ENCODE peak calls at places on chromosomes 1 and 21, in six cellular contexts. One of them, this sample, is unnamed.

GRCh38 chr1:58123051-58123450 is 423.5 kb downstream of the OMA1 start:
- DNase-seq in type B pancreatic cell: no peak
- DNase-seq in heart left ventricle: no peak
- DNase-seq in PC-9: no peak
- DNase-seq in nephron progenitor cell: no peak
- DNase-seq in AG04449: no peak
- DNase-seq in this sample: no peak

GRCh38 chr1:234776875-234777849 is 167.2 kb upstream of the IRF2BP2 start:
- DNase-seq in AG04449: no peak
- DNase-seq in heart left ventricle: no peak
- DNase-seq in type B pancreatic cell: peak
- DNase-seq in PC-9: no peak
- DNase-seq in nephron progenitor cell: no peak
- DNase-seq in this sample: no peak

GRCh38 chr1:9257851-9258250 is 23.3 kb downstream of the H6PD start:
- DNase-seq in type B pancreatic cell: no peak
- DNase-seq in PC-9: no peak
- DNase-seq in AG04449: no peak
- DNase-seq in heart left ventricle: no peak
- DNase-seq in nephron progenitor cell: no peak
- DNase-seq in this sample: no peak

GRCh38 chr1:24724345-24725208 is 20.7 kb upstream of the CLIC4 start:
- DNase-seq in heart left ventricle: no peak
- DNase-seq in nephron progenitor cell: peak
- DNase-seq in type B pancreatic cell: no peak
- DNase-seq in AG04449: no peak
- DNase-seq in PC-9: peak
- DNase-seq in this sample: no peak

GRCh38 chr1:243582321-243582720 is 267.7 kb downstream of the AKT3 start:
- DNase-seq in type B pancreatic cell: no peak
- DNase-seq in heart left ventricle: no peak
- DNase-seq in AG04449: peak
- DNase-seq in PC-9: no peak
- DNase-seq in nephron progenitor cell: no peak
- DNase-seq in this sample: no peak

GRCh38 chr1:234277161-234277868 is 95.9 kb upstream of the COA6 start:
- DNase-seq in heart left ventricle: no peak
- DNase-seq in nephron progenitor cell: no peak
- DNase-seq in type B pancreatic cell: no peak
- DNase-seq in PC-9: no peak
- DNase-seq in AG04449: no peak
- DNase-seq in this sample: no peak

GRCh38 chr1:198278922-198279321 is 122.1 kb downstream of the NEK7 start:
- DNase-seq in PC-9: no peak
- DNase-seq in heart left ventricle: no peak
- DNase-seq in type B pancreatic cell: no peak
- DNase-seq in nephron progenitor cell: no peak
- DNase-seq in AG04449: no peak
- DNase-seq in this sample: no peak

GRCh38 chr1:41954533-41954944 is 35.8 kb upstream of the HIVEP3 start:
- DNase-seq in type B pancreatic cell: no peak
- DNase-seq in nephron progenitor cell: no peak
- DNase-seq in heart left ventricle: no peak
- DNase-seq in PC-9: peak
- DNase-seq in AG04449: no peak
- DNase-seq in this sample: peak

GRCh38 chr1:42157667-42158066 is 4.5 kb downstream of the GUCA2B start:
- DNase-seq in type B pancreatic cell: no peak
- DNase-seq in AG04449: no peak
- DNase-seq in PC-9: no peak
- DNase-seq in nephron progenitor cell: no peak
- DNase-seq in heart left ventricle: no peak
- DNase-seq in this sample: no peak

GRCh38 chr1:5649795-5650194 is 342.4 kb downstream of the NPHP4 start:
- DNase-seq in type B pancreatic cell: no peak
- DNase-seq in PC-9: no peak
- DNase-seq in AG04449: no peak
- DNase-seq in nephron progenitor cell: no peak
- DNase-seq in heart left ventricle: no peak
- DNase-seq in this sample: no peak

GRCh38 chr1:106910798-106911197 is 145.7 kb upstream of the PRMT6 start:
- DNase-seq in type B pancreatic cell: no peak
- DNase-seq in heart left ventricle: no peak
- DNase-seq in PC-9: peak
- DNase-seq in nephron progenitor cell: no peak
- DNase-seq in AG04449: no peak
- DNase-seq in this sample: no peak

GRCh38 chr1:15411593-15412487 is 2.2 kb downstream of the EFHD2 start:
- DNase-seq in nephron progenitor cell: peak
- DNase-seq in heart left ventricle: peak
- DNase-seq in type B pancreatic cell: no peak
- DNase-seq in AG04449: no peak
- DNase-seq in PC-9: peak
- DNase-seq in this sample: no peak

GRCh38 chr1:10705953-10706352 is 90.5 kb downstream of the CASZ1 start:
- DNase-seq in AG04449: no peak
- DNase-seq in nephron progenitor cell: peak
- DNase-seq in type B pancreatic cell: no peak
- DNase-seq in PC-9: no peak
- DNase-seq in heart left ventricle: no peak
- DNase-seq in this sample: no peak

GRCh38 chr1:179831852-179832699 is 45.5 kb downstream of the TOR1AIP2 start:
- DNase-seq in type B pancreatic cell: peak
- DNase-seq in PC-9: no peak
- DNase-seq in heart left ventricle: no peak
- DNase-seq in nephron progenitor cell: no peak
- DNase-seq in AG04449: no peak
- DNase-seq in this sample: no peak

GRCh38 chr1:22055463-22055862 is 3.0 kb downstream of the CDC42 start:
- DNase-seq in AG04449: no peak
- DNase-seq in type B pancreatic cell: peak
- DNase-seq in heart left ventricle: no peak
- DNase-seq in PC-9: no peak
- DNase-seq in nephron progenitor cell: no peak
- DNase-seq in this sample: no peak

GRCh38 chr1:185393205-185393604 is 76.2 kb upstream of the IVNS1ABP start:
- DNase-seq in nephron progenitor cell: no peak
- DNase-seq in PC-9: no peak
- DNase-seq in AG04449: no peak
- DNase-seq in type B pancreatic cell: no peak
- DNase-seq in heart left ventricle: no peak
- DNase-seq in this sample: no peak

GRCh38 chr1:239263821-239264220 is 122.5 kb upstream of the CHRM3 start:
- DNase-seq in AG04449: no peak
- DNase-seq in PC-9: no peak
- DNase-seq in type B pancreatic cell: no peak
- DNase-seq in heart left ventricle: no peak
- DNase-seq in nephron progenitor cell: no peak
- DNase-seq in this sample: no peak

DNA sequence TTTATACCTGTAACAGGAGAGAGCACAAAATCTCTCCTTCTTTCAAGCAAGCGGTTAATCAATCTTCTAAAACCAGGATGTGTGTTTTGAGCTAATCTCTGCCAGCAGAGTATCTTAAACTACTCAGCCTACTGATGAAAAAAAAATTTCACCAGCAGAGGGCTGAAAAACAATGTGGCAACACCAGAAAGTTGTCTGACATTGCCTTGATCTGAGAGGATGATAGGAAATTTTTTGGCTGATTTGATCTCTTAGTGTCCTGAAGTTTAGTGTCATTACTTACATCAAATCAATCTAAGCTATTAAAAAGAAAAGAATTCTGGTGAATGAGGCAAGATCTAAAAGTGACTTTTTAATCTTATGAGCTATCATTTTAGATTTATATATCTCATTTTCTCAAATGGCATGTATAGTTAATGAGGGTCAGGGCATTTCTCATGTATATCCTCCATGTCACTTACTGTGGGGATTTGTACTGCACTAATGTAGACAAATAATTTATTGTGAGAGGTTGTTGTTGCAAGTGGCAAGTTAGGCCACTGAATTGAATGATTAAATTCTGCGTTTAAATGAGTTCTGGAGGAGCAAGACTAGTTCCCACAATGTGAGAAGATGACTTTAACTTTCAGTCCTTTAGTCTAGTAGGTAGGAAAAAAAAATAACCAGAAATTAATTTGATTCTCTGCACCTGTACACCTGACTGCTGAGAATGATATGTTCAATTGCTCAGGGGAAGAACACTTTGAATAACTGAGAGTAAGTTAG is 10.8 kb downstream of the ADAMTS1 start:
- DNase-seq in PC-9: no peak
- DNase-seq in type B pancreatic cell: no peak
- DNase-seq in heart left ventricle: no peak
- DNase-seq in nephron progenitor cell: no peak
- DNase-seq in AG04449: no peak
- DNase-seq in this sample: no peak
- TF ChIP-seq CTCF in PC-9: no peak
- TF ChIP-seq CTCF in type B pancreatic cell: peak
- TF ChIP-seq CTCF in heart left ventricle: no peak
- TF ChIP-seq CTCF in nephron progenitor cell: no peak
- TF ChIP-seq CTCF in AG04449: peak
- TF ChIP-seq CTCF in this sample: no peak

GRCh38 chr1:14110040-14110439 is 410.1 kb downstream of the PRDM2 start:
- DNase-seq in AG04449: no peak
- DNase-seq in PC-9: no peak
- DNase-seq in heart left ventricle: no peak
- DNase-seq in nephron progenitor cell: no peak
- DNase-seq in type B pancreatic cell: no peak
- DNase-seq in this sample: no peak

GRCh38 chr1:14109276-14109635 is 409.3 kb downstream of the PRDM2 start:
- DNase-seq in heart left ventricle: no peak
- DNase-seq in PC-9: no peak
- DNase-seq in type B pancreatic cell: no peak
- DNase-seq in nephron progenitor cell: no peak
- DNase-seq in AG04449: no peak
- DNase-seq in this sample: no peak

GRCh38 chr1:14113271-14113670 is 413.3 kb downstream of the PRDM2 start:
- DNase-seq in type B pancreatic cell: no peak
- DNase-seq in nephron progenitor cell: no peak
- DNase-seq in PC-9: no peak
- DNase-seq in AG04449: no peak
- DNase-seq in heart left ventricle: no peak
- DNase-seq in this sample: no peak

GRCh38 chr1:14112613-14113012 is 412.6 kb downstream of the PRDM2 start:
- DNase-seq in PC-9: no peak
- DNase-seq in heart left ventricle: no peak
- DNase-seq in AG04449: no peak
- DNase-seq in nephron progenitor cell: no peak
- DNase-seq in type B pancreatic cell: no peak
- DNase-seq in this sample: no peak

DNA sequence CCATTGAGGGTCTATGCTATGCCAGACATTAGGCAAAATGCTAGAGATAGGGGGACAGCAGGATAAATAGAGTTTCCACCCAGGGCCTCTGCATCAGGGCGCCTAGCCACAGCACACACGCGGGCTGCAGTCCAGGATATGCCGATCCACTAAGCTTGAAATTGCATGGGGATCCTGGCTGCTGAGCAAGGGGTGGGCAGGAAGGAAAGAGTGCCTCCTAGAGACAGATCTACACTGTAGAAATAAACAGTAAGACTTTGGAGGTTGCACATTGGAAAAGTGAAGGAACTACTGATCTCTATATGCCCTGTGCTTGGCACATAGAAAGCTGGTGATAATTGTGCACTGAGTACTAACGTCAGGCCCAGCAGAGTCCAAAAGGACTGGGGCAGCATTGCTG is 411.1 kb downstream of the PRDM2 start:
- DNase-seq in heart left ventricle: no peak
- DNase-seq in PC-9: no peak
- DNase-seq in AG04449: no peak
- DNase-seq in nephron progenitor cell: no peak
- DNase-seq in type B pancreatic cell: no peak
- DNase-seq in this sample: no peak
- TF ChIP-seq CTCF in heart left ventricle: no peak
- TF ChIP-seq CTCF in PC-9: no peak
- TF ChIP-seq CTCF in AG04449: no peak
- TF ChIP-seq CTCF in nephron progenitor cell: no peak
- TF ChIP-seq CTCF in type B pancreatic cell: no peak
- TF ChIP-seq CTCF in this sample: no peak

DNA sequence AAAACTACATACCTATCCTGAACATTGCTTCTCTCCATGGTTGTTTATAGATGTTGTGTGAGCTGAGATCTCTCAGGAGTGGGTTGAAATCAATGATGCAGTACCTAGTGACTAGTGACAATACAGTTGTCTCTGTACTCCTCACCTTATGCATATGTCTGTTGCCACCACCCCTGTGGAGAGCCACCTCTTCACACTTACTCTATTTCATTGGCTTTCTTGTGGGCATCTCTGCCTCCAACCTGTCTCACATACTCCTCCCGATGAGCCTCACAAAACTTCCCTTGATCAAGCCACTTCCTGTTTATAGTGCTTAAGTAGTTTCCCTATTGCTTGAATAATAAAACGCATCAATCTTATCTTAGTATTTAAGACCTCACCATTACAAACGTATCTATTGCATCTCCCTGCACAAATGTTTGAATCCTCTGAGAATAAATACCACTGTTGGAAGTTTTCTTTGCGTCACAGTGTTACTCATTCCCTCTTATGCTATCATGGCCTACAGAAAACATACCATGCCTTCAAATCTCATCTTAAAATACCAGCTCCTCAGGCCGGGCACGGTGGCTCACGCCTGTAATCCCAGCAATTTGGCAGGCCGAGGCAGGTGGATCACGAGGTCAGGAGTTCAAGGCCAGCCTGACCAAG is 54.7 kb upstream of the GREM2 start:
- DNase-seq in PC-9: no peak
- DNase-seq in type B pancreatic cell: no peak
- DNase-seq in heart left ventricle: no peak
- DNase-seq in nephron progenitor cell: no peak
- DNase-seq in AG04449: no peak
- DNase-seq in this sample: no peak
- TF ChIP-seq CTCF in PC-9: no peak
- TF ChIP-seq CTCF in type B pancreatic cell: no peak
- TF ChIP-seq CTCF in heart left ventricle: no peak
- TF ChIP-seq CTCF in nephron progenitor cell: no peak
- TF ChIP-seq CTCF in AG04449: no peak
- TF ChIP-seq CTCF in this sample: no peak

DNA sequence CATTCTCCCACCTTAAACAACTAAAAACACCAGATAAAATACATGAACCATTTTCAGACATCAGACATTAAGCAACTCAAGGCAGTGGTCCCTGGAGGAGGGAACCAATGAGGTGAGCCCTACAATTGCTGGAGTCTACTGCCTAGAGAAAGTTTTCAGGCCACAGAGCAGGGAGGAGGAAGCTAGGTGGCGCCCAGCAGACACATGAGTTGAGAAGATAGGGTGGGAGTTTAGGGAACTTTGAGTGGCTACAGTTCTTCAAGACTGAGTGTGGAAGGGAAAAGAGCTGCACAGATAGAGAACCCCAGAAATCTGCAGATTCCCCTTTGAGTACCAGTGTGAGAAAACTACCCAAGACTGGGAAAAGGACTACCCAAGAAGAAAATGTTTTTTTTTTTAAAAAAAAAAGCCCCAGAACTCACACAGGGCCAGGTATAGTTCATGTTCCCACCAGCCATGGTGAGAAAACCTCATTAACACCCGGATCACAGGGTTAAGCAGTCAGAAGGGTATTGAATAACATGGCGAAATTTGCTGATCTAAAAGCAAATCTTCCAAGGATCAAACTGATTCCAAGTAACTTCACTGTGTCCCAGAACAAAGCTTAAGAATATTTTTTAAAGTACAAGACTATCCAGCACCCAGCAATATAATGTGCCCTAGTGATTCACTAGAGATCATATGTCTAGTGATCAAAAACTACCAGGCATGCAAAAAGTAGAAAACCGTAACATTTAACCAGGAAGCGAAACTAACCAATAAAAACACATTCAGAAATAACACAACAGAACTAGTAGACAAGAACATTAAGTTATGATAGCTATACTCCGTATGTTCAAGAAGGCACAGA is 12.0 kb downstream of the ALDH9A1 start:
- DNase-seq in PC-9: no peak
- DNase-seq in type B pancreatic cell: no peak
- DNase-seq in AG04449: no peak
- DNase-seq in nephron progenitor cell: no peak
- DNase-seq in heart left ventricle: no peak
- DNase-seq in this sample: no peak
- TF ChIP-seq CTCF in PC-9: no peak
- TF ChIP-seq CTCF in type B pancreatic cell: no peak
- TF ChIP-seq CTCF in AG04449: no peak
- TF ChIP-seq CTCF in nephron progenitor cell: no peak
- TF ChIP-seq CTCF in heart left ventricle: no peak
- TF ChIP-seq CTCF in this sample: no peak

This sample was measured in HFF-Myc.